ENCODE peak calls at places on chromosomes 6 and 20, in nine cellular contexts. U is A549, N is cardiac muscle cell, K is fibroblast of lung, L is RWPE1, B is thyroid gland, M is WERI-Rb-1, J is MM.1S, G is omental fat pad. T is an unnamed sample.

GRCh38 chr6:31086788-31087440 is 25.5 kb downstream of the C6orf15 start:
- DNase-seq in U (no peak), N (no peak), K (peak; percentile 90), L (no peak), B (no peak), M (no peak), J (no peak), G (no peak), T (no peak)

GRCh38 chr6:154629127-154629526 is 104.1 kb upstream of the SCAF8 start:
- DNase-seq in U (no peak), N (no peak), K (no peak), L (no peak), B (no peak), M (no peak), J (no peak), G (no peak), T (no peak)

GRCh38 chr6:14468656-14469321 is 351.2 kb downstream of the CD83 start:
- DNase-seq in U (no peak), N (no peak), K (no peak), L (no peak), B (no peak), M (no peak), J (no peak), G (no peak), T (no peak)

GRCh38 chr6:71349976-71350615 is 61.5 kb downstream of the OGFRL1 start:
- DNase-seq in U (no peak), N (no peak), K (peak; percentile 76), L (no peak), B (no peak), M (no peak), J (no peak), G (no peak), T (no peak)

GRCh38 chr6:127347188-127347587 is 3.8 kb upstream of the ECHDC1 start:
- DNase-seq in U (peak; percentile 69), N (no peak), K (no peak), L (no peak), B (no peak), M (no peak), J (no peak), G (no peak), T (no peak)

GRCh38 chr20:17848649-17849048 is 119.9 kb downstream of the SNX5 start:
- DNase-seq in U (no peak), N (no peak), K (no peak), L (no peak), B (no peak), M (no peak), J (peak; percentile 93), G (no peak), T (no peak)

GRCh38 chr20:10357974-10358373 is 76.0 kb downstream of the MKKS start:
- DNase-seq in U (peak; percentile 29), N (no peak), K (no peak), L (peak; percentile 20), B (no peak), M (no peak), J (no peak), G (no peak), T (no peak)

GRCh38 chr20:17648306-17648646 is 33.8 kb downstream of the RRBP1 start:
- DNase-seq in U (no peak), N (peak; percentile 33), K (no peak), L (no peak), B (peak; percentile 60), M (no peak), J (no peak), G (no peak), T (no peak)

GRCh38 chr20:23937303-23938117 is 51.1 kb downstream of the GGTLC1 start:
- DNase-seq in U (peak; percentile 73), N (peak; percentile 79), K (peak; percentile 7), L (peak; percentile 52), B (peak; percentile 70), M (peak; percentile 73), J (peak; percentile 69), G (no peak), T (peak; percentile 73)

GRCh38 chr20:9051508-9051907 is 17.4 kb upstream of the PLCB4 start:
- DNase-seq in U (peak; percentile 86), N (no peak), K (peak; percentile 98), L (peak; percentile 91), B (no peak), M (no peak), J (no peak), G (no peak), T (no peak)

GRCh38 chr20:19300395-19300794 is 88.0 kb downstream of the SLC24A3 start:
- DNase-seq in U (no peak), N (no peak), K (no peak), L (no peak), B (no peak), M (no peak), J (no peak), G (no peak), T (no peak)

GRCh38 chr6:28757429-28758045 is 166.2 kb downstream of the TRIM27 start:
- DNase-seq in U (peak; percentile 83), N (no peak), K (no peak), L (no peak), B (no peak), M (no peak), J (no peak), G (no peak), T (no peak)

GRCh38 chr6:16184554-16184953 is 53.8 kb upstream of the GMPR start:
- DNase-seq in U (no peak), N (no peak), K (no peak), L (no peak), B (no peak), M (no peak), J (no peak), G (no peak), T (no peak)

GRCh38 chr6:1630212-1630770 is 20.6 kb downstream of the FOXC1 start:
- DNase-seq in U (no peak), N (no peak), K (no peak), L (no peak), B (no peak), M (no peak), J (no peak), G (no peak), T (no peak)

GRCh38 chr6:140271759-140272377 is 897.4 kb upstream of the CITED2 start:
- DNase-seq in U (no peak), N (peak; percentile 65), K (no peak), L (no peak), B (peak; percentile 37), M (no peak), J (peak; percentile 48), G (no peak), T (no peak)

GRCh38 chr20:41047279-41047974 is 18.8 kb downstream of the TOP1 start:
- DNase-seq in U (no peak), N (no peak), K (no peak), L (peak; percentile 69), B (no peak), M (no peak), J (peak; percentile 52), G (no peak), T (no peak)

GRCh38 chr6:51618563-51618962 is 468.9 kb downstream of the PKHD1 start:
- DNase-seq in U (peak; percentile 15), N (no peak), K (no peak), L (no peak), B (no peak), M (no peak), J (no peak), G (no peak), T (no peak)
- TF ChIP-seq CTCF in U (no peak), N (no peak), K (peak; percentile 12), L (peak; percentile 23), B (no peak), M (no peak), J (peak; percentile 56), G (no peak), T (peak; percentile 48)

DNA sequence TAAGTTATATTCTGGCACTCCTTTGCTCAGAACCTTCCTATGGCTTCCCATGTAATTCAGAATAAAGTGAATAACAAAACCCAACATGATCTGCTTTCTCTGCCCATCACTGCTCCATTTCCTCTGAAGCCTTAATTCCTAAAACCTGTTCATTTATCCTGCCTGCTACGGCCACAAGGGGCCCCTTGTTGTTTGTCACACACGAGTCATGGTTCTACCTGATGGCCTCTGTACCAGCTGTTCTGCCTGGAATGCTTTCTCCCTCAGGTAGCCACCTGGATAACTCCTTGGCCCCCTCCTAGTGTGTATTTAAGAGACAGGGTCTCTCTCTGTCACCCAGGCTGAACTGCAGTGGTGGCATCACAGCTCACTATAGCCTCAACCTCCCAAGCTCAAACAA is 26.8 kb downstream of the ERGIC3 start:
- DNase-seq in U (peak; percentile 46), N (no peak), K (no peak), L (peak; percentile 64), B (no peak), M (peak; percentile 29), J (peak; percentile 42), G (no peak), T (no peak)
- TF ChIP-seq CTCF in U (peak; percentile 11), N (no peak), K (no peak), L (peak; percentile 14), B (no peak), M (peak; percentile 49), J (peak; percentile 33), G (no peak), T (peak; percentile 10)

DNA sequence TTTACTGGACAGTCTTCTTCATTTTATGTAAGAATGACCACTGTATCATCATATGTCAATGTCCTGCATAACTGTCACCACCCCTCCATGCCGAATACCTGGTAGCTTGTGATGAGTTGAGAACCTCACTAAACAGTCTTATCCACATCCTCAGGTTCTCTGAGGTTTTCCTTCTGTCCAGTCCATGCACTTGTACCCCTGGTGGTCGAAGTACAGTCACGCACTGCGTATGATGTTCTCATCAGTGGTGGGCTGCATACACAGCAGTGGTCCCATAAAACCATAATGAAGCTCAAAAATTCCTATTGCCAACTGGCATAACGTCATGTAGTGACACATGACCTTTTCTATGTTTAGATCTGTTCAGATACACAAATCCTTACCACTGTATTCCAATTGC is 31.2 kb upstream of the SDCBP2 start:
- DNase-seq in U (no peak), N (no peak), K (no peak), L (no peak), B (no peak), M (no peak), J (no peak), G (no peak), T (no peak)
- TF ChIP-seq CTCF in U (no peak), N (no peak), K (no peak), L (no peak), B (no peak), M (peak; percentile 10), J (peak; percentile 8), G (no peak), T (no peak)

GRCh38 chr6:81751388-81752083 is 945 bp downstream of the TENT5A start:
- DNase-seq in U (peak; percentile 14), N (peak; percentile 61), K (peak; percentile 59), L (no peak), B (peak; percentile 65), M (peak; percentile 18), J (no peak), G (no peak), T (peak; percentile 52)

GRCh38 chr6:81752084-81752968 is at the start of gene TENT5A:
- DNase-seq in U (peak; percentile 79), N (peak; percentile 94), K (peak; percentile 93), L (peak; percentile 87), B (peak; percentile 94), M (peak; percentile 92), J (peak; percentile 87), G (peak; percentile 72), T (peak; percentile 86)

GRCh38 chr6:81754906-81755305 is 2.4 kb upstream of the TENT5A start:
- DNase-seq in U (no peak), N (no peak), K (no peak), L (no peak), B (no peak), M (no peak), J (no peak), G (no peak), T (no peak)

GRCh38 chr6:81753709-81754678 is 1.5 kb upstream of the TENT5A start:
- DNase-seq in U (peak; percentile 51), N (peak; percentile 74), K (peak; percentile 52), L (peak; percentile 30), B (peak; percentile 87), M (peak; percentile 85), J (peak; percentile 70), G (peak; percentile 72), T (peak; percentile 73)

GRCh38 chr6:81752969-81753708 is 658 bp upstream of the TENT5A start:
- DNase-seq in U (peak; percentile 75), N (peak; percentile 93), K (peak; percentile 92), L (peak; percentile 71), B (peak; percentile 94), M (peak; percentile 90), J (peak; percentile 71), G (peak; percentile 79), T (peak; percentile 85)
- TF ChIP-seq CTCF in U (no peak), N (peak; percentile 26), K (peak; percentile 28), L (no peak), B (no peak), M (peak; percentile 18), J (no peak), G (no peak), T (no peak)